ENCODE peak calls at places on chromosomes 6 and 20, in nine cellular contexts. V, X, J, P, U, B, T, W and A are unnamed samples.

GRCh38 chr6:169619650-169620049 is 82.2 kb downstream of the WDR27 start:
- DNase-seq in V (no peak), X (no peak), J (no peak), P (no peak), U (no peak), B (peak), T (peak), W (no peak), A (no peak)

GRCh38 chr20:36461600-36462439 is 79.5 kb upstream of the MYL9 start:
- DNase-seq in V (peak), X (peak), J (peak), P (no peak), U (peak), B (peak), T (peak), W (peak), A (no peak)

GRCh38 chr20:23257848-23258746 is 92.5 kb upstream of the NXT1 start:
- DNase-seq in V (no peak), X (no peak), J (no peak), P (no peak), U (no peak), B (peak), T (peak), W (no peak), A (no peak)

GRCh38 chr6:143647712-143648111 is 30.1 kb upstream of the PHACTR2 start:
- DNase-seq in V (no peak), X (no peak), J (no peak), P (no peak), U (no peak), B (no peak), T (no peak), W (no peak), A (no peak)

GRCh38 chr6:11601776-11602605 is 64.4 kb downstream of the TMEM170B start:
- DNase-seq in V (no peak), X (no peak), J (peak), P (no peak), U (no peak), B (no peak), T (no peak), W (no peak), A (no peak)

GRCh38 chr6:5645903-5646302 is 360.8 kb downstream of the NRN1 start:
- DNase-seq in V (no peak), X (no peak), J (no peak), P (no peak), U (no peak), B (no peak), T (no peak), W (no peak), A (no peak)

GRCh38 chr6:37783025-37783825 is 36.3 kb upstream of the ZFAND3 start:
- DNase-seq in V (peak), X (peak), J (no peak), P (no peak), U (no peak), B (peak), T (no peak), W (no peak), A (no peak)

GRCh38 chr6:4892785-4893485 is 110.9 kb downstream of the RPP40 start:
- DNase-seq in V (no peak), X (no peak), J (no peak), P (no peak), U (no peak), B (no peak), T (no peak), W (no peak), A (no peak)

GRCh38 chr20:62219101-62219991 is 732 bp downstream of the HRH3 start:
- DNase-seq in V (no peak), X (no peak), J (peak), P (no peak), U (no peak), B (no peak), T (peak), W (no peak), A (no peak)

GRCh38 chr6:159693894-159694545 is 979 bp upstream of the SOD2 start:
- DNase-seq in V (no peak), X (peak), J (no peak), P (no peak), U (no peak), B (no peak), T (no peak), W (no peak), A (no peak)

GRCh38 chr6:168655462-168656152 is 214.6 kb downstream of the SMOC2 start:
- DNase-seq in V (no peak), X (no peak), J (no peak), P (no peak), U (no peak), B (no peak), T (no peak), W (no peak), A (no peak)

GRCh38 chr6:90004511-90004910 is 110.2 kb downstream of the GJA10 start:
- DNase-seq in V (no peak), X (no peak), J (no peak), P (peak), U (no peak), B (no peak), T (no peak), W (no peak), A (no peak)

GRCh38 chr6:34284563-34285545 is 36.0 kb upstream of the SMIM29 start:
- DNase-seq in V (peak), X (no peak), J (no peak), P (no peak), U (peak), B (peak), T (no peak), W (no peak), A (no peak)

GRCh38 chr6:53280207-53280606 is 68.5 kb downstream of the ELOVL5 start:
- DNase-seq in V (no peak), X (no peak), J (no peak), P (no peak), U (no peak), B (no peak), T (no peak), W (no peak), A (no peak)

GRCh38 chr20:39910536-39910935 is 778.5 kb downstream of the MAFB start:
- DNase-seq in V (peak), X (no peak), J (no peak), P (no peak), U (peak), B (no peak), T (no peak), W (no peak), A (no peak)

GRCh38 chr20:4247898-4248858 is 232.8 kb upstream of the RNF24 start:
- DNase-seq in V (no peak), X (no peak), J (no peak), P (no peak), U (no peak), B (no peak), T (no peak), W (no peak), A (no peak)

GRCh38 chr20:37342231-37343177 is 3.4 kb upstream of the SRC start:
- DNase-seq in V (no peak), X (no peak), J (peak), P (peak), U (no peak), B (no peak), T (no peak), W (no peak), A (no peak)

GRCh38 chr6:75689576-75689975 is 59.5 kb upstream of the MYO6 start:
- DNase-seq in V (no peak), X (no peak), J (no peak), P (no peak), U (no peak), B (no peak), T (no peak), W (no peak), A (no peak)

GRCh38 chr6:75694406-75694805 is 54.6 kb upstream of the MYO6 start:
- DNase-seq in V (no peak), X (no peak), J (no peak), P (no peak), U (no peak), B (no peak), T (no peak), W (no peak), A (no peak)

GRCh38 chr6:75691012-75691411 is 58.0 kb upstream of the MYO6 start:
- DNase-seq in V (no peak), X (no peak), J (peak), P (no peak), U (no peak), B (peak), T (peak), W (no peak), A (no peak)

GRCh38 chr6:75693534-75693933 is 55.5 kb upstream of the MYO6 start:
- DNase-seq in V (no peak), X (no peak), J (peak), P (no peak), U (no peak), B (peak), T (no peak), W (no peak), A (no peak)
- TF ChIP-seq CTCF in V (no peak), X (no peak), J (peak), P (no peak), U (no peak), B (peak), T (no peak), W (no peak), A (peak)

GRCh38 chr6:75608304-75608703 is 6.6 kb downstream of the SENP6 start:
- DNase-seq in V (no peak), X (no peak), J (no peak), P (no peak), U (no peak), B (no peak), T (no peak), W (no peak), A (no peak)
- H3K4me3 ChIP-seq in V (no peak), X (no peak), J (no peak), P (no peak), U (no peak), B (no peak), T (no peak), W (no peak), A (no peak)

GRCh38 chr20:16701296-16701695 is 28.5 kb upstream of the SNRPB2 start:
- DNase-seq in V (no peak), X (peak), J (peak), P (no peak), U (no peak), B (peak), T (peak), W (no peak), A (no peak)
- TF ChIP-seq CTCF in V (peak), X (peak), J (peak), P (no peak), U (peak), B (peak), T (peak), W (no peak), A (peak)

GRCh38 chr6:3455490-3456394 is 1.1 kb downstream of the SLC22A23 start:
- DNase-seq in V (no peak), X (peak), J (peak), P (peak), U (peak), B (no peak), T (peak), W (no peak), A (no peak)

GRCh38 chr6:3458706-3459421 is 2.0 kb upstream of the SLC22A23 start:
- DNase-seq in V (no peak), X (no peak), J (no peak), P (no peak), U (no peak), B (no peak), T (no peak), W (no peak), A (no peak)

GRCh38 chr6:3456395-3456767 is 469 bp downstream of the SLC22A23 start:
- DNase-seq in V (no peak), X (no peak), J (no peak), P (no peak), U (no peak), B (no peak), T (no peak), W (no peak), A (no peak)

GRCh38 chr6:3456794-3457709 is at the start of gene SLC22A23:
- DNase-seq in V (peak), X (peak), J (peak), P (peak), U (peak), B (peak), T (peak), W (peak), A (no peak)

GRCh38 chr6:3457710-3458605 is 1.1 kb upstream of the SLC22A23 start:
- DNase-seq in V (no peak), X (peak), J (peak), P (peak), U (peak), B (no peak), T (no peak), W (peak), A (no peak)
- H3K4me3 ChIP-seq in V (peak), X (peak), J (peak), P (peak), U (peak), B (peak), T (peak), W (peak), A (no peak)